ENCODE peak calls at places on chromosome 13, in six cellular contexts. One of them, this sample, is unnamed.

GRCh38 chr13:41457589-41458186 is 338 bp downstream of the RGCC start:
- DNase-seq in A549: no peak
- DNase-seq in fibroblast of the conjunctiva: no peak
- DNase-seq in T-helper 2 cell: no peak
- DNase-seq in SHP77: no peak
- DNase-seq in naive thymus-derived CD4-positive, alpha-beta T cell: no peak
- DNase-seq in this sample: no peak

GRCh38 chr13:31114641-31115040 is 47.1 kb downstream of the HSPH1 start:
- DNase-seq in naive thymus-derived CD4-positive, alpha-beta T cell: no peak
- DNase-seq in A549: no peak
- DNase-seq in T-helper 2 cell: no peak
- DNase-seq in SHP77: no peak
- DNase-seq in fibroblast of the conjunctiva: no peak
- DNase-seq in this sample: no peak

GRCh38 chr13:44801990-44802389 is 187.3 kb downstream of the NUFIP1 start:
- DNase-seq in T-helper 2 cell: no peak
- DNase-seq in naive thymus-derived CD4-positive, alpha-beta T cell: no peak
- DNase-seq in fibroblast of the conjunctiva: peak
- DNase-seq in A549: no peak
- DNase-seq in SHP77: no peak
- DNase-seq in this sample: no peak

GRCh38 chr13:114339779-114340534 is 25.7 kb downstream of the CHAMP1 start:
- DNase-seq in T-helper 2 cell: peak
- DNase-seq in fibroblast of the conjunctiva: peak
- DNase-seq in SHP77: peak
- DNase-seq in A549: peak
- DNase-seq in naive thymus-derived CD4-positive, alpha-beta T cell: peak
- DNase-seq in this sample: no peak

GRCh38 chr13:94558721-94559120 is 37.2 kb downstream of the TGDS start:
- DNase-seq in naive thymus-derived CD4-positive, alpha-beta T cell: peak
- DNase-seq in fibroblast of the conjunctiva: no peak
- DNase-seq in T-helper 2 cell: no peak
- DNase-seq in SHP77: no peak
- DNase-seq in A549: no peak
- DNase-seq in this sample: no peak

GRCh38 chr13:63433546-63434150 is 2018.0 kb upstream of the PCDH20 start:
- DNase-seq in fibroblast of the conjunctiva: no peak
- DNase-seq in SHP77: no peak
- DNase-seq in naive thymus-derived CD4-positive, alpha-beta T cell: no peak
- DNase-seq in T-helper 2 cell: no peak
- DNase-seq in A549: no peak
- DNase-seq in this sample: peak

GRCh38 chr13:103046676-103047075 is 19.5 kb downstream of the SLC10A2 start:
- DNase-seq in T-helper 2 cell: no peak
- DNase-seq in fibroblast of the conjunctiva: no peak
- DNase-seq in naive thymus-derived CD4-positive, alpha-beta T cell: no peak
- DNase-seq in SHP77: no peak
- DNase-seq in A549: no peak
- DNase-seq in this sample: no peak

GRCh38 chr13:23709521-23709920 is 139.3 kb downstream of the TNFRSF19 start:
- DNase-seq in naive thymus-derived CD4-positive, alpha-beta T cell: no peak
- DNase-seq in SHP77: no peak
- DNase-seq in A549: no peak
- DNase-seq in fibroblast of the conjunctiva: no peak
- DNase-seq in T-helper 2 cell: no peak
- DNase-seq in this sample: no peak

GRCh38 chr13:31191748-31192147 is 8.0 kb upstream of the B3GLCT start:
- DNase-seq in T-helper 2 cell: no peak
- DNase-seq in naive thymus-derived CD4-positive, alpha-beta T cell: no peak
- DNase-seq in SHP77: no peak
- DNase-seq in fibroblast of the conjunctiva: no peak
- DNase-seq in A549: no peak
- DNase-seq in this sample: no peak

GRCh38 chr13:97982286-97982685 is 28.8 kb downstream of the IPO5 start:
- DNase-seq in T-helper 2 cell: no peak
- DNase-seq in fibroblast of the conjunctiva: no peak
- DNase-seq in naive thymus-derived CD4-positive, alpha-beta T cell: no peak
- DNase-seq in A549: no peak
- DNase-seq in SHP77: no peak
- DNase-seq in this sample: no peak

GRCh38 chr13:79796116-79796515 is 315.2 kb downstream of the NDFIP2 start:
- DNase-seq in T-helper 2 cell: no peak
- DNase-seq in SHP77: peak
- DNase-seq in naive thymus-derived CD4-positive, alpha-beta T cell: no peak
- DNase-seq in fibroblast of the conjunctiva: no peak
- DNase-seq in A549: no peak
- DNase-seq in this sample: no peak

GRCh38 chr13:95248953-95249352 is 52.3 kb downstream of the ABCC4 start:
- DNase-seq in T-helper 2 cell: no peak
- DNase-seq in A549: no peak
- DNase-seq in SHP77: no peak
- DNase-seq in naive thymus-derived CD4-positive, alpha-beta T cell: no peak
- DNase-seq in fibroblast of the conjunctiva: no peak
- DNase-seq in this sample: no peak

GRCh38 chr13:112958127-112958989 is 10.7 kb upstream of the MCF2L start:
- DNase-seq in SHP77: peak
- DNase-seq in T-helper 2 cell: no peak
- DNase-seq in A549: no peak
- DNase-seq in fibroblast of the conjunctiva: no peak
- DNase-seq in naive thymus-derived CD4-positive, alpha-beta T cell: no peak
- DNase-seq in this sample: no peak

GRCh38 chr13:38350114-38350617 is 515 bp downstream of the UFM1 start:
- DNase-seq in naive thymus-derived CD4-positive, alpha-beta T cell: no peak
- DNase-seq in T-helper 2 cell: peak
- DNase-seq in fibroblast of the conjunctiva: peak
- DNase-seq in A549: peak
- DNase-seq in SHP77: peak
- DNase-seq in this sample: no peak

GRCh38 chr13:79987323-79987722 is 353.6 kb downstream of the SPRY2 start:
- DNase-seq in naive thymus-derived CD4-positive, alpha-beta T cell: no peak
- DNase-seq in A549: no peak
- DNase-seq in SHP77: no peak
- DNase-seq in T-helper 2 cell: no peak
- DNase-seq in fibroblast of the conjunctiva: no peak
- DNase-seq in this sample: no peak

GRCh38 chr13:53191091-53191490 is 162.5 kb downstream of the OLFM4 start:
- DNase-seq in A549: no peak
- DNase-seq in SHP77: no peak
- DNase-seq in fibroblast of the conjunctiva: no peak
- DNase-seq in naive thymus-derived CD4-positive, alpha-beta T cell: no peak
- DNase-seq in T-helper 2 cell: no peak
- DNase-seq in this sample: no peak

GRCh38 chr13:114070098-114070799 is 62.2 kb downstream of the RASA3 start:
- DNase-seq in A549: no peak
- DNase-seq in naive thymus-derived CD4-positive, alpha-beta T cell: no peak
- DNase-seq in fibroblast of the conjunctiva: no peak
- DNase-seq in T-helper 2 cell: no peak
- DNase-seq in SHP77: no peak
- DNase-seq in this sample: no peak

GRCh38 chr13:51249767-51250741 is 27.9 kb downstream of the FAM124A start:
- DNase-seq in naive thymus-derived CD4-positive, alpha-beta T cell: no peak
- DNase-seq in SHP77: no peak
- DNase-seq in T-helper 2 cell: no peak
- DNase-seq in fibroblast of the conjunctiva: no peak
- DNase-seq in A549: peak
- DNase-seq in this sample: no peak

GRCh38 chr13:51637852-51638496 is 53.7 kb downstream of the WDFY2 start:
- DNase-seq in fibroblast of the conjunctiva: no peak
- DNase-seq in naive thymus-derived CD4-positive, alpha-beta T cell: no peak
- DNase-seq in T-helper 2 cell: no peak
- DNase-seq in SHP77: no peak
- DNase-seq in A549: no peak
- DNase-seq in this sample: no peak

GRCh38 chr13:112648101-112648500 is 41.7 kb upstream of the ATP11A start:
- DNase-seq in naive thymus-derived CD4-positive, alpha-beta T cell: no peak
- DNase-seq in SHP77: no peak
- DNase-seq in fibroblast of the conjunctiva: no peak
- DNase-seq in A549: no peak
- DNase-seq in T-helper 2 cell: no peak
- DNase-seq in this sample: no peak

GRCh38 chr13:51844862-51845573 is at the start of gene TMEM272:
- DNase-seq in T-helper 2 cell: peak
- DNase-seq in fibroblast of the conjunctiva: no peak
- DNase-seq in A549: peak
- DNase-seq in SHP77: peak
- DNase-seq in naive thymus-derived CD4-positive, alpha-beta T cell: peak
- DNase-seq in this sample: no peak

GRCh38 chr13:107450931-107451330 is 764.4 kb downstream of the LIG4 start:
- DNase-seq in T-helper 2 cell: no peak
- DNase-seq in A549: no peak
- DNase-seq in fibroblast of the conjunctiva: peak
- DNase-seq in SHP77: no peak
- DNase-seq in naive thymus-derived CD4-positive, alpha-beta T cell: no peak
- DNase-seq in this sample: peak

GRCh38 chr13:87798536-87798935 is 127.4 kb downstream of the SLITRK5 start:
- DNase-seq in SHP77: peak
- DNase-seq in fibroblast of the conjunctiva: no peak
- DNase-seq in A549: no peak
- DNase-seq in naive thymus-derived CD4-positive, alpha-beta T cell: no peak
- DNase-seq in T-helper 2 cell: no peak
- DNase-seq in this sample: no peak

GRCh38 chr13:30787747-30788535 is 52.6 kb downstream of the ALOX5AP start:
- DNase-seq in SHP77: no peak
- DNase-seq in naive thymus-derived CD4-positive, alpha-beta T cell: no peak
- DNase-seq in T-helper 2 cell: no peak
- DNase-seq in A549: no peak
- DNase-seq in fibroblast of the conjunctiva: no peak
- DNase-seq in this sample: no peak

GRCh38 chr13:40517486-40518311 is 148.7 kb downstream of the FOXO1 start:
- DNase-seq in naive thymus-derived CD4-positive, alpha-beta T cell: no peak
- DNase-seq in T-helper 2 cell: no peak
- DNase-seq in SHP77: no peak
- DNase-seq in fibroblast of the conjunctiva: no peak
- DNase-seq in A549: no peak
- DNase-seq in this sample: no peak

GRCh38 chr13:97275265-97275664 is 53.1 kb downstream of the MBNL2 start:
- DNase-seq in SHP77: no peak
- DNase-seq in T-helper 2 cell: no peak
- DNase-seq in naive thymus-derived CD4-positive, alpha-beta T cell: no peak
- DNase-seq in A549: no peak
- DNase-seq in fibroblast of the conjunctiva: peak
- DNase-seq in this sample: no peak

GRCh38 chr13:30805603-30806011 is 70.3 kb downstream of the ALOX5AP start:
- DNase-seq in naive thymus-derived CD4-positive, alpha-beta T cell: no peak
- DNase-seq in T-helper 2 cell: no peak
- DNase-seq in A549: no peak
- DNase-seq in fibroblast of the conjunctiva: no peak
- DNase-seq in SHP77: no peak
- DNase-seq in this sample: no peak

GRCh38 chr13:26017196-26017921 is 34.5 kb downstream of the SHISA2 start:
- DNase-seq in fibroblast of the conjunctiva: no peak
- DNase-seq in T-helper 2 cell: no peak
- DNase-seq in naive thymus-derived CD4-positive, alpha-beta T cell: no peak
- DNase-seq in A549: no peak
- DNase-seq in SHP77: no peak
- DNase-seq in this sample: no peak

GRCh38 chr13:43783820-43784219 is 3.0 kb downstream of the ENOX1 start:
- DNase-seq in fibroblast of the conjunctiva: peak
- DNase-seq in T-helper 2 cell: no peak
- DNase-seq in SHP77: no peak
- DNase-seq in A549: peak
- DNase-seq in naive thymus-derived CD4-positive, alpha-beta T cell: no peak
- DNase-seq in this sample: no peak

GRCh38 chr13:99968521-99969367 is 2.8 kb downstream of the ZIC5 start:
- DNase-seq in A549: no peak
- DNase-seq in T-helper 2 cell: no peak
- DNase-seq in fibroblast of the conjunctiva: no peak
- DNase-seq in naive thymus-derived CD4-positive, alpha-beta T cell: no peak
- DNase-seq in SHP77: no peak
- DNase-seq in this sample: no peak